ENCODE peak calls at places on chromosome 16, in six cellular contexts. L, G, Q, K, P and C are unnamed samples.
A peak's percentile ranks its signal among the peaks of the same experiment; 100 is the strongest.

GRCh38 chr16:77696149-77696548 is 26.2 kb upstream of the NUDT7 start:
- DNase-seq in L (no peak), G (no peak), Q (no peak), K (no peak), P (no peak), C (no peak)

GRCh38 chr16:59440-60059 is 5.9 kb downstream of the SNRNP25 start:
- DNase-seq in L (no peak), G (no peak), Q (no peak), K (no peak), P (no peak), C (no peak)

GRCh38 chr16:80369559-80369958 is 171.2 kb upstream of the DYNLRB2 start:
- DNase-seq in L (peak; percentile 15), G (peak; percentile 31), Q (no peak), K (no peak), P (peak; percentile 66), C (peak; percentile 72)

GRCh38 chr16:68404736-68405345 is 43.5 kb downstream of the SMPD3 start:
- DNase-seq in L (no peak), G (no peak), Q (peak; percentile 15), K (no peak), P (no peak), C (no peak)

GRCh38 chr16:78729687-78730086 is 630.2 kb downstream of the WWOX start:
- DNase-seq in L (no peak), G (no peak), Q (no peak), K (no peak), P (no peak), C (no peak)

GRCh38 chr16:4691666-4692412 is 1.5 kb upstream of the NUDT16L1 start:
- DNase-seq in L (no peak), G (no peak), Q (peak; percentile 80), K (no peak), P (no peak), C (no peak)

GRCh38 chr16:64426131-64426666 is 695.7 kb downstream of the CDH11 start:
- DNase-seq in L (no peak), G (no peak), Q (no peak), K (no peak), P (no peak), C (no peak)

GRCh38 chr16:79662673-79663313 is 62.3 kb upstream of the MAF start:
- DNase-seq in L (no peak), G (no peak), Q (no peak), K (no peak), P (no peak), C (no peak)

GRCh38 chr16:60642956-60643355 is 1393.3 kb downstream of the CDH8 start:
- DNase-seq in L (no peak), G (no peak), Q (no peak), K (no peak), P (peak; percentile 53), C (no peak)

GRCh38 chr16:85444879-85445778 is 168.0 kb upstream of the GSE1 start:
- DNase-seq in L (no peak), G (no peak), Q (no peak), K (no peak), P (no peak), C (no peak)

GRCh38 chr16:48105456-48105855 is 50.3 kb downstream of the ABCC12 start:
- DNase-seq in L (no peak), G (no peak), Q (no peak), K (no peak), P (no peak), C (no peak)

GRCh38 chr16:8866884-8867482 is 1.8 kb downstream of the CARHSP1 start:
- DNase-seq in L (no peak), G (no peak), Q (peak; percentile 86), K (no peak), P (no peak), C (no peak)

GRCh38 chr16:8581923-8582580 is 8.3 kb downstream of the TMEM114 start:
- DNase-seq in L (no peak), G (no peak), Q (no peak), K (no peak), P (no peak), C (no peak)

GRCh38 chr16:87790278-87791023 is 24.7 kb upstream of the KLHDC4 start:
- DNase-seq in L (no peak), G (no peak), Q (no peak), K (no peak), P (peak; percentile 31), C (no peak)

GRCh38 chr16:11224894-11225676 is 30.9 kb downstream of the SOCS1 start:
- DNase-seq in L (no peak), G (no peak), Q (peak; percentile 95), K (peak; percentile 82), P (no peak), C (no peak)

GRCh38 chr16:89737341-89738071 is 16.2 kb downstream of the ZNF276 start:
- DNase-seq in L (no peak), G (no peak), Q (no peak), K (no peak), P (no peak), C (no peak)

GRCh38 chr16:15690296-15690695 is 40.3 kb downstream of the NDE1 start:
- DNase-seq in L (peak; percentile 12), G (no peak), Q (no peak), K (no peak), P (peak; percentile 44), C (no peak)

GRCh38 chr16:8966781-8967436 is 3.2 kb upstream of the USP7 start:
- DNase-seq in L (no peak), G (no peak), Q (no peak), K (no peak), P (no peak), C (no peak)

GRCh38 chr16:83402969-83403368 is 404.8 kb upstream of the HSBP1 start:
- DNase-seq in L (peak; percentile 11), G (no peak), Q (no peak), K (no peak), P (peak; percentile 38), C (no peak)

GRCh38 chr16:16096161-16096857 is 127.0 kb downstream of the ABCC6 start:
- DNase-seq in L (no peak), G (no peak), Q (no peak), K (no peak), P (peak; percentile 75), C (no peak)

GRCh38 chr16:35431829-35432663 is 1972.6 kb downstream of the TP53TG3F start:
- DNase-seq in L (no peak), G (no peak), Q (no peak), K (no peak), P (no peak), C (no peak)

GRCh38 chr16:27169511-27170071 is 33.7 kb upstream of the KDM8 start:
- DNase-seq in L (no peak), G (no peak), Q (no peak), K (peak; percentile 75), P (peak; percentile 92), C (no peak)

GRCh38 chr16:50146479-50147435 is 6.3 kb upstream of the TENT4B start:
- DNase-seq in L (peak; percentile 56), G (peak; percentile 57), Q (no peak), K (no peak), P (no peak), C (no peak)

GRCh38 chr16:65481956-65482355 is 360.1 kb upstream of the CDH11 start:
- DNase-seq in L (no peak), G (no peak), Q (no peak), K (no peak), P (no peak), C (no peak)

GRCh38 chr16:13969711-13970110 is 49.8 kb downstream of the ERCC4 start:
- DNase-seq in L (no peak), G (no peak), Q (no peak), K (no peak), P (no peak), C (no peak)

GRCh38 chr16:17404903-17405691 is 65.7 kb downstream of the XYLT1 start:
- DNase-seq in L (peak; percentile 19), G (peak; percentile 57), Q (no peak), K (no peak), P (peak; percentile 96), C (peak; percentile 85)

GRCh38 chr16:22098538-22099255 is 6.4 kb downstream of the VWA3A start:
- DNase-seq in L (peak; percentile 12), G (peak; percentile 10), Q (no peak), K (no peak), P (peak; percentile 49), C (no peak)

GRCh38 chr16:985237-985636 is 3.7 kb downstream of the SOX8 start:
- DNase-seq in L (no peak), G (no peak), Q (no peak), K (no peak), P (no peak), C (no peak)

GRCh38 chr16:11797957-11798299 is 870 bp upstream of the ZC3H7A start:
- DNase-seq in L (no peak), G (no peak), Q (peak; percentile 80), K (no peak), P (no peak), C (no peak)

GRCh38 chr16:87834015-87834667 is 35.2 kb downstream of the SLC7A5 start:
- DNase-seq in L (no peak), G (no peak), Q (no peak), K (no peak), P (no peak), C (no peak)

GRCh38 chr16:86217001-86217890 is 293.1 kb upstream of the FOXF1 start:
- DNase-seq in L (no peak), G (no peak), Q (peak; percentile 69), K (no peak), P (no peak), C (no peak)

GRCh38 chr16:19114359-19115147 is 789 bp downstream of the ITPRIPL2 start:
- DNase-seq in L (no peak), G (no peak), Q (peak; percentile 83), K (no peak), P (peak; percentile 61), C (peak; percentile 85)
- TF ChIP-seq CTCF in L (no peak), G (no peak), Q (no peak), K (no peak), P (peak; percentile 23), C (no peak)

GRCh38 chr16:69424053-69424934 is at the start of gene CYB5B:
- DNase-seq in L (peak; percentile 98), G (peak; percentile 92), Q (peak; percentile 95), K (peak; percentile 95), P (peak; percentile 97), C (peak; percentile 94)
- TF ChIP-seq CTCF in L (no peak), G (peak; percentile 2), Q (no peak), K (no peak), P (no peak), C (no peak)

DNA sequence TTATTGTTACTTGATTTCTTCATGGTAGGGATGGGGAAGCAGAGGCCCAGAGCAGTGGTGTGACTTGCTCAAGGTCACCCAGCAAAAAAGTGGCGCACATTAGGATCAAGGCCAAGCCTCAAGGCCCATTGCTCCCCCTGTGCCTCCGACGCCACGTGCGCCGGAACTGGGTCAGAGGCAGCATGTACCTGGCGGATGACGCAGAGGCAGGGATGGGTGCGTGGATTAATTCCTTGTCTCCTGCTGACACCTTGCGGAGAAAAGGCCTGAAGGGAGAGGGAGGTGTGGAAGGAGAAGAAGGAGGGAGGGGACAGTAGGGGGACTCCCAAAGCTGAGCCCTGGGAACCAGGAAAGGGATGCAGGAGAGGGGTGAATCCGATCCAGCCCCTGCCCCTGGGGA is 18.5 kb downstream of the SBK1 start:
- DNase-seq in L (no peak), G (no peak), Q (no peak), K (no peak), P (no peak), C (no peak)
- TF ChIP-seq CTCF in L (no peak), G (no peak), Q (no peak), K (no peak), P (no peak), C (no peak)

GRCh38 chr16:81939164-81940067 is 71.9 kb downstream of the SDR42E1 start:
- DNase-seq in L (no peak), G (no peak), Q (no peak), K (no peak), P (no peak), C (no peak)
- TF ChIP-seq CTCF in L (peak; percentile 24), G (no peak), Q (no peak), K (no peak), P (peak; percentile 9), C (no peak)